ENCODE peak calls at places on chromosomes 5 and 9, in eight cellular contexts. E, M, T, A, F, X, N and Z are unnamed samples.

GRCh38 chr5:112968411-112969106 is 8.0 kb upstream of the DCP2 start:
- DNase-seq in M (no peak), E (no peak), A (no peak), N (no peak), F (no peak), X (no peak), T (no peak), Z (no peak)

GRCh38 chr9:133509179-133510083 is 15.3 kb downstream of the MYMK start:
- DNase-seq in A (peak), N (peak), T (no peak), F (no peak), E (no peak), X (peak), M (no peak), Z (peak)

GRCh38 chr5:154202379-154203260 is 12.1 kb downstream of the GALNT10 start:
- DNase-seq in A (no peak), T (peak), M (no peak), E (no peak), F (no peak), X (peak), N (no peak), Z (no peak)

GRCh38 chr5:67211926-67212325 is 15.3 kb upstream of the CD180 start:
- DNase-seq in E (no peak), X (no peak), T (no peak), A (no peak), N (no peak), M (no peak), F (no peak), Z (peak)

GRCh38 chr9:104895572-104895971 is 32.4 kb downstream of the ABCA1 start:
- DNase-seq in X (peak), N (no peak), T (no peak), F (no peak), M (no peak), A (no peak), E (no peak), Z (no peak)

GRCh38 chr9:78009156-78009555 is 22.5 kb downstream of the GNAQ start:
- DNase-seq in E (no peak), T (no peak), M (no peak), N (no peak), X (no peak), A (no peak), F (no peak), Z (no peak)

GRCh38 chr5:170633235-170634041 is 129.6 kb downstream of the KCNIP1 start:
- DNase-seq in E (peak), A (no peak), X (peak), M (no peak), T (no peak), N (peak), F (peak), Z (peak)

GRCh38 chr5:1789838-1790462 is 9.7 kb downstream of the MRPL36 start:
- DNase-seq in A (no peak), N (no peak), E (no peak), T (no peak), F (no peak), X (no peak), M (no peak), Z (no peak)

GRCh38 chr5:141479776-141480175 is 4.0 kb downstream of the PCDHGC3 start:
- DNase-seq in M (no peak), X (no peak), A (no peak), F (no peak), E (no peak), T (no peak), N (no peak), Z (no peak)

GRCh38 chr9:37430841-37431597 is 8.5 kb downstream of the GRHPR start:
- DNase-seq in M (no peak), E (no peak), N (no peak), X (peak), F (no peak), A (no peak), T (no peak), Z (no peak)
- TF ChIP-seq CTCF in M (no peak), E (no peak), N (no peak), X (peak), F (peak), A (no peak), T (no peak), Z (no peak)

GRCh38 chr9:95027914-95028854 is 289.3 kb downstream of the FANCC start:
- DNase-seq in A (no peak), X (no peak), E (no peak), M (no peak), F (no peak), N (no peak), T (no peak), Z (no peak)

GRCh38 chr9:95024097-95024671 is 293.3 kb downstream of the FANCC start:
- DNase-seq in X (peak), T (no peak), A (no peak), E (peak), F (peak), M (no peak), N (no peak), Z (no peak)

GRCh38 chr9:95028855-95029219 is 288.7 kb downstream of the FANCC start:
- DNase-seq in E (no peak), X (no peak), A (no peak), F (no peak), T (no peak), N (no peak), M (no peak), Z (no peak)

GRCh38 chr9:95023217-95024003 is 294.1 kb downstream of the FANCC start:
- DNase-seq in F (peak), X (no peak), A (no peak), T (no peak), M (no peak), E (peak), N (no peak), Z (peak)

GRCh38 chr9:95025213-95026170 is 292.0 kb downstream of the FANCC start:
- DNase-seq in N (peak), A (no peak), F (peak), M (no peak), T (no peak), X (no peak), E (peak), Z (peak)
- TF ChIP-seq CTCF in N (no peak), A (no peak), F (peak), M (no peak), T (no peak), X (peak), E (peak), Z (no peak)

GRCh38 chr5:6832994-6833393 is 119.8 kb downstream of the TENT4A start:
- DNase-seq in N (no peak), M (no peak), E (peak), X (no peak), T (no peak), A (no peak), F (no peak), Z (no peak)

GRCh38 chr5:6833406-6833805 is 120.2 kb downstream of the TENT4A start:
- DNase-seq in N (no peak), E (no peak), A (no peak), F (no peak), X (no peak), T (no peak), M (no peak), Z (no peak)

GRCh38 chr5:6837095-6837494 is 123.9 kb downstream of the TENT4A start:
- DNase-seq in E (no peak), X (no peak), T (no peak), N (no peak), M (no peak), F (no peak), A (no peak), Z (no peak)

GRCh38 chr5:6832272-6832671 is 119.0 kb downstream of the TENT4A start:
- DNase-seq in F (no peak), A (no peak), E (no peak), M (no peak), T (no peak), N (no peak), X (no peak), Z (no peak)

DNA sequence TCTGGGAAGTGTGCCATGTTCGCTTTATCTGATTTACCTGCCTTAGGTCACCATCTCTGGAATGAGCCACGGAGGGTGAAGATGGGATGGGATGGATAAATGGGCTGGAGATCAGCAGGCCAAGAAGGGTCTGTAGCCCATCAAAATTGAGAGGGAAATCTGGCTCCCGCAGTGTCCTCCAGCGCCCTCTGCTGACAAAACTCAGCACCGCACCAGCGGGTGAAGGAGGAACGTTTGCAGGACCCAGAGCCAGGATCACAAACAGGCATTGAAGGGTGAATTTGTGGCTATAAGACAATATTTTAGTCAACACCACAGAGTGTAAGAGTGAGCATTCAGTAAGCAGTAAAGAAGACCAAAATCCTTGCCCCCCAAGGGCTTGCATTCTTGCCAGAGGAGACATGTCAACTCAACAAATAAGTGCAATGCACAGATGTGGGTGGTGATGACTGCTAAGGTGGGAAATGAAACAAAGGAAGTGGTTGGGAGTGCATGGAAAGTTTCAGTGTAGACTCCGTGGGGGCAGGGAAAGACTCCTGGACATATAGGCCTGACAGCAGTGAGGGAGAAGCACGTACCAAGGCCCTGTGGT is 124.4 kb downstream of the TENT4A start:
- DNase-seq in F (no peak), N (peak), A (no peak), T (peak), X (peak), E (no peak), M (no peak), Z (peak)
- TF ChIP-seq CTCF in F (peak), N (peak), A (peak), T (peak), X (peak), E (peak), M (peak), Z (peak)

GRCh38 chr5:21817668-21818419 is 1035.3 kb downstream of the CDH12 start:
- DNase-seq in A (no peak), N (no peak), X (no peak), M (no peak), F (no peak), T (no peak), E (no peak), Z (no peak)
- TF ChIP-seq CTCF in A (no peak), N (no peak), X (peak), M (peak), F (peak), T (no peak), E (no peak), Z (peak)